ENCODE peak calls at places on chromosomes 3 and 15, in seven cellular contexts. One of them, this sample, is unnamed.

GRCh38 chr15:39896101-39896500 is 24.0 kb downstream of the GPR176 start:
- DNase-seq in kidney: no peak
- DNase-seq in mesendoderm: no peak
- DNase-seq in CD8-positive, alpha-beta T cell: no peak
- DNase-seq in choroid plexus epithelial cell: peak; percentile 66
- DNase-seq in body of pancreas: no peak
- DNase-seq in psoas muscle: no peak
- DNase-seq in this sample: no peak

GRCh38 chr15:82100116-82100795 is 54.4 kb upstream of the MEX3B start:
- DNase-seq in kidney: no peak
- DNase-seq in mesendoderm: peak; percentile 21
- DNase-seq in CD8-positive, alpha-beta T cell: no peak
- DNase-seq in choroid plexus epithelial cell: peak; percentile 65
- DNase-seq in body of pancreas: no peak
- DNase-seq in psoas muscle: no peak
- DNase-seq in this sample: no peak

GRCh38 chr15:87752250-87752951 is 504.1 kb downstream of the NTRK3 start:
- DNase-seq in kidney: no peak
- DNase-seq in mesendoderm: no peak
- DNase-seq in CD8-positive, alpha-beta T cell: no peak
- DNase-seq in choroid plexus epithelial cell: peak; percentile 90
- DNase-seq in body of pancreas: no peak
- DNase-seq in psoas muscle: no peak
- DNase-seq in this sample: no peak

GRCh38 chr3:56133423-56133822 is 334.8 kb downstream of the ERC2 start:
- DNase-seq in kidney: no peak
- DNase-seq in mesendoderm: no peak
- DNase-seq in CD8-positive, alpha-beta T cell: no peak
- DNase-seq in choroid plexus epithelial cell: peak; percentile 81
- DNase-seq in body of pancreas: no peak
- DNase-seq in psoas muscle: no peak
- DNase-seq in this sample: no peak

GRCh38 chr3:184016169-184016570 is 1.5 kb downstream of the ABCC5 start:
- DNase-seq in kidney: no peak
- DNase-seq in mesendoderm: no peak
- DNase-seq in CD8-positive, alpha-beta T cell: no peak
- DNase-seq in choroid plexus epithelial cell: no peak
- DNase-seq in body of pancreas: no peak
- DNase-seq in psoas muscle: no peak
- DNase-seq in this sample: no peak

GRCh38 chr3:155233213-155233612 is 60.3 kb downstream of the STRIT1 start:
- DNase-seq in kidney: no peak
- DNase-seq in mesendoderm: no peak
- DNase-seq in CD8-positive, alpha-beta T cell: no peak
- DNase-seq in choroid plexus epithelial cell: peak; percentile 76
- DNase-seq in body of pancreas: peak; percentile 28
- DNase-seq in psoas muscle: peak; percentile 58
- DNase-seq in this sample: no peak

GRCh38 chr3:31522152-31522551 is 10.6 kb upstream of the STT3B start:
- DNase-seq in kidney: no peak
- DNase-seq in mesendoderm: no peak
- DNase-seq in CD8-positive, alpha-beta T cell: no peak
- DNase-seq in choroid plexus epithelial cell: no peak
- DNase-seq in body of pancreas: no peak
- DNase-seq in psoas muscle: no peak
- DNase-seq in this sample: no peak

GRCh38 chr15:90956551-90957104 is 1.9 kb downstream of the RCCD1 start:
- DNase-seq in kidney: peak; percentile 90
- DNase-seq in mesendoderm: peak; percentile 88
- DNase-seq in CD8-positive, alpha-beta T cell: peak; percentile 49
- DNase-seq in choroid plexus epithelial cell: peak; percentile 76
- DNase-seq in body of pancreas: peak; percentile 80
- DNase-seq in psoas muscle: peak; percentile 81
- DNase-seq in this sample: peak; percentile 80

GRCh38 chr3:30122359-30122758 is 484.0 kb upstream of the TGFBR2 start:
- DNase-seq in kidney: no peak
- DNase-seq in mesendoderm: no peak
- DNase-seq in CD8-positive, alpha-beta T cell: no peak
- DNase-seq in choroid plexus epithelial cell: no peak
- DNase-seq in body of pancreas: no peak
- DNase-seq in psoas muscle: no peak
- DNase-seq in this sample: no peak

GRCh38 chr15:57554063-57554820 is 37.5 kb upstream of the MYZAP start:
- DNase-seq in kidney: no peak
- DNase-seq in mesendoderm: peak; percentile 51
- DNase-seq in CD8-positive, alpha-beta T cell: no peak
- DNase-seq in choroid plexus epithelial cell: no peak
- DNase-seq in body of pancreas: no peak
- DNase-seq in psoas muscle: no peak
- DNase-seq in this sample: no peak

GRCh38 chr15:58473720-58474119 is 41.9 kb downstream of the LIPC start:
- DNase-seq in kidney: no peak
- DNase-seq in mesendoderm: no peak
- DNase-seq in CD8-positive, alpha-beta T cell: no peak
- DNase-seq in choroid plexus epithelial cell: peak; percentile 91
- DNase-seq in body of pancreas: no peak
- DNase-seq in psoas muscle: no peak
- DNase-seq in this sample: no peak

GRCh38 chr15:65226221-65226620 is 14.9 kb upstream of the CILP start:
- DNase-seq in kidney: no peak
- DNase-seq in mesendoderm: no peak
- DNase-seq in CD8-positive, alpha-beta T cell: no peak
- DNase-seq in choroid plexus epithelial cell: no peak
- DNase-seq in body of pancreas: no peak
- DNase-seq in psoas muscle: no peak
- DNase-seq in this sample: no peak

GRCh38 chr3:170634663-170635096 is 48.8 kb upstream of the SLC7A14 start:
- DNase-seq in kidney: no peak
- DNase-seq in mesendoderm: no peak
- DNase-seq in CD8-positive, alpha-beta T cell: no peak
- DNase-seq in choroid plexus epithelial cell: no peak
- DNase-seq in body of pancreas: no peak
- DNase-seq in psoas muscle: no peak
- DNase-seq in this sample: no peak

GRCh38 chr15:39247574-39247973 is 333.3 kb upstream of the THBS1 start:
- DNase-seq in kidney: no peak
- DNase-seq in mesendoderm: no peak
- DNase-seq in CD8-positive, alpha-beta T cell: no peak
- DNase-seq in choroid plexus epithelial cell: no peak
- DNase-seq in body of pancreas: no peak
- DNase-seq in psoas muscle: no peak
- DNase-seq in this sample: no peak

GRCh38 chr3:182683335-182684257 is 109.7 kb upstream of the ATP11B start:
- DNase-seq in kidney: no peak
- DNase-seq in mesendoderm: peak; percentile 79
- DNase-seq in CD8-positive, alpha-beta T cell: peak; percentile 30
- DNase-seq in choroid plexus epithelial cell: peak; percentile 85
- DNase-seq in body of pancreas: peak; percentile 72
- DNase-seq in psoas muscle: peak; percentile 24
- DNase-seq in this sample: peak; percentile 60

GRCh38 chr15:57298843-57299550 is 77.3 kb upstream of the CGNL1 start:
- DNase-seq in kidney: no peak
- DNase-seq in mesendoderm: no peak
- DNase-seq in CD8-positive, alpha-beta T cell: no peak
- DNase-seq in choroid plexus epithelial cell: no peak
- DNase-seq in body of pancreas: no peak
- DNase-seq in psoas muscle: no peak
- DNase-seq in this sample: no peak

GRCh38 chr15:38427380-38427779 is 26.5 kb upstream of the FAM98B start:
- DNase-seq in kidney: no peak
- DNase-seq in mesendoderm: peak; percentile 33
- DNase-seq in CD8-positive, alpha-beta T cell: no peak
- DNase-seq in choroid plexus epithelial cell: no peak
- DNase-seq in body of pancreas: no peak
- DNase-seq in psoas muscle: no peak
- DNase-seq in this sample: no peak

GRCh38 chr15:82108489-82109078 is 62.8 kb upstream of the MEX3B start:
- DNase-seq in kidney: no peak
- DNase-seq in mesendoderm: peak; percentile 66
- DNase-seq in CD8-positive, alpha-beta T cell: peak; percentile 59
- DNase-seq in choroid plexus epithelial cell: peak; percentile 67
- DNase-seq in body of pancreas: peak; percentile 79
- DNase-seq in psoas muscle: peak; percentile 51
- DNase-seq in this sample: no peak

GRCh38 chr15:86624261-86625036 is 544.8 kb downstream of the AGBL1 start:
- DNase-seq in kidney: peak; percentile 80
- DNase-seq in mesendoderm: peak; percentile 96
- DNase-seq in CD8-positive, alpha-beta T cell: peak; percentile 55
- DNase-seq in choroid plexus epithelial cell: peak; percentile 30
- DNase-seq in body of pancreas: peak; percentile 12
- DNase-seq in psoas muscle: peak; percentile 88
- DNase-seq in this sample: peak; percentile 59

GRCh38 chr3:19725000-19725399 is 209.0 kb downstream of the EFHB start:
- DNase-seq in kidney: no peak
- DNase-seq in mesendoderm: peak; percentile 49
- DNase-seq in CD8-positive, alpha-beta T cell: no peak
- DNase-seq in choroid plexus epithelial cell: no peak
- DNase-seq in body of pancreas: no peak
- DNase-seq in psoas muscle: no peak
- DNase-seq in this sample: no peak

GRCh38 chr3:129252748-129253147 is 3.3 kb downstream of the COPG1 start:
- DNase-seq in kidney: no peak
- DNase-seq in mesendoderm: no peak
- DNase-seq in CD8-positive, alpha-beta T cell: no peak
- DNase-seq in choroid plexus epithelial cell: no peak
- DNase-seq in body of pancreas: no peak
- DNase-seq in psoas muscle: no peak
- DNase-seq in this sample: no peak

GRCh38 chr15:81001180-81002003 is 669 bp downstream of the TLNRD1 start:
- DNase-seq in kidney: peak; percentile 90
- DNase-seq in mesendoderm: peak; percentile 68
- DNase-seq in CD8-positive, alpha-beta T cell: peak; percentile 24
- DNase-seq in choroid plexus epithelial cell: peak; percentile 40
- DNase-seq in body of pancreas: peak; percentile 57
- DNase-seq in psoas muscle: peak; percentile 62
- DNase-seq in this sample: no peak

GRCh38 chr3:157310329-157311065 is 126.2 kb upstream of the PTX3 start:
- DNase-seq in kidney: no peak
- DNase-seq in mesendoderm: peak; percentile 15
- DNase-seq in CD8-positive, alpha-beta T cell: no peak
- DNase-seq in choroid plexus epithelial cell: no peak
- DNase-seq in body of pancreas: no peak
- DNase-seq in psoas muscle: no peak
- DNase-seq in this sample: no peak

GRCh38 chr3:143216709-143217182 is 97.2 kb downstream of the CHST2 start:
- DNase-seq in kidney: no peak
- DNase-seq in mesendoderm: no peak
- DNase-seq in CD8-positive, alpha-beta T cell: no peak
- DNase-seq in choroid plexus epithelial cell: peak; percentile 45
- DNase-seq in body of pancreas: no peak
- DNase-seq in psoas muscle: no peak
- DNase-seq in this sample: no peak

GRCh38 chr3:46667061-46667621 is 26.3 kb downstream of the ALS2CL start:
- DNase-seq in kidney: peak; percentile 69
- DNase-seq in mesendoderm: no peak
- DNase-seq in CD8-positive, alpha-beta T cell: no peak
- DNase-seq in choroid plexus epithelial cell: no peak
- DNase-seq in body of pancreas: peak; percentile 8
- DNase-seq in psoas muscle: no peak
- DNase-seq in this sample: peak; percentile 38

GRCh38 chr3:3800685-3801509 is 1.7 kb downstream of the LRRN1 start:
- DNase-seq in kidney: peak; percentile 74
- DNase-seq in mesendoderm: peak; percentile 65
- DNase-seq in CD8-positive, alpha-beta T cell: no peak
- DNase-seq in choroid plexus epithelial cell: no peak
- DNase-seq in body of pancreas: peak; percentile 54
- DNase-seq in psoas muscle: peak; percentile 42
- DNase-seq in this sample: peak; percentile 48

GRCh38 chr3:185781759-185782158 is 43.1 kb downstream of the IGF2BP2 start:
- DNase-seq in kidney: no peak
- DNase-seq in mesendoderm: no peak
- DNase-seq in CD8-positive, alpha-beta T cell: no peak
- DNase-seq in choroid plexus epithelial cell: peak; percentile 86
- DNase-seq in body of pancreas: no peak
- DNase-seq in psoas muscle: no peak
- DNase-seq in this sample: no peak
- H3K4me3 ChIP-seq in kidney: no peak overlapping the region
- H3K4me3 ChIP-seq in mesendoderm: no peak overlapping the region
- H3K4me3 ChIP-seq in CD8-positive, alpha-beta T cell: no peak overlapping the region
- H3K4me3 ChIP-seq in choroid plexus epithelial cell: no peak overlapping the region
- H3K4me3 ChIP-seq in body of pancreas: no peak overlapping the region
- H3K4me3 ChIP-seq in psoas muscle: no peak overlapping the region
- H3K4me3 ChIP-seq in this sample: no peak overlapping the region

DNA sequence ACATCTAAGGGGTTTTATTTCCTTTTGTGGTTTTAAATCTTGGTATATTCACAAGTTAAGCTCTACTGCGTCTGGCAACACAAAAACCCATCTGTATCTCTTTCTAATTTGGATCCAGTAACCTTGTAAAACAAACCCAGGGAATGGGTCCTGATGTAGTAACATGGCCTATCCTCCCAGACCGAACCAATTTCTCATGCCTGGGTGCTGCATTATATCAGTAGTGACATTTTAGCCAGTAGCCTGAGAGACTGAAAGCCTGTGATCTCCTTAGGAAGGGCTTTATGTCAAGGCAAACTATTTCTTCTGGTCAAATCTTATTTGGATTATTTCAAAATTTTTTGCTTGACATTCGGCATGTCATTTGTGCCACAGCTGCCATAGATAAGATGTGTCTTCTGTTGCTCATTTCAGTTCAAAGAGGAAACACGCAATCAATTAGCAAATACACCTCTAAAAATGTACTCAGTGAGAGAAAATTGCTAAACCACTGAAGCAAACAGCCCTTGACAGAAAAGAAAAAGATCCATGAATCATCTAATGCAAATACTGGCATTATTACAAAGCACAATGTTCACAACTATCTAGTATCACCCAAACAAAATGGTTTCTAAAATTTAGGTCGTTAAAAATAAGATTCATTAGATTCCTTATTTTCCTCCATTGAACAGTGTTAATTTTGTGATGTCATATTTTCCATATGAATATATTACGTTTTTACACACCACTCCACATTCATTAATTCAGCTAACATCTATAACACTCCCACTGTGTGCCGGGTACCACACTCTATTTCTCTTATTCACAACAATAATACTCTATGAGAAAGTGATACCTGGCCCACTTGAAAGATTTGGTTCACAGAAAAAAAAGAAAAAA is 4.0 kb downstream of the NPTN start:
- DNase-seq in kidney: no peak
- DNase-seq in mesendoderm: no peak
- DNase-seq in CD8-positive, alpha-beta T cell: no peak
- DNase-seq in choroid plexus epithelial cell: no peak
- DNase-seq in body of pancreas: no peak
- DNase-seq in psoas muscle: no peak
- DNase-seq in this sample: no peak
- H3K4me3 ChIP-seq in kidney: no peak overlapping the region
- H3K4me3 ChIP-seq in mesendoderm: no peak overlapping the region
- H3K4me3 ChIP-seq in CD8-positive, alpha-beta T cell: no peak overlapping the region
- H3K4me3 ChIP-seq in choroid plexus epithelial cell: no peak overlapping the region
- H3K4me3 ChIP-seq in body of pancreas: no peak overlapping the region
- H3K4me3 ChIP-seq in psoas muscle: no peak overlapping the region
- H3K4me3 ChIP-seq in this sample: peak overlapping the region; percentile 98

GRCh38 chr3:53243165-53243564 is 12.7 kb downstream of the TKT start:
- DNase-seq in kidney: no peak
- DNase-seq in mesendoderm: peak; percentile 70
- DNase-seq in CD8-positive, alpha-beta T cell: no peak
- DNase-seq in choroid plexus epithelial cell: peak; percentile 88
- DNase-seq in body of pancreas: no peak
- DNase-seq in psoas muscle: no peak
- DNase-seq in this sample: no peak
- H3K4me3 ChIP-seq in kidney: no peak overlapping the region
- H3K4me3 ChIP-seq in mesendoderm: no peak overlapping the region
- H3K4me3 ChIP-seq in CD8-positive, alpha-beta T cell: no peak overlapping the region
- H3K4me3 ChIP-seq in choroid plexus epithelial cell: no peak overlapping the region
- H3K4me3 ChIP-seq in body of pancreas: no peak overlapping the region
- H3K4me3 ChIP-seq in psoas muscle: no peak overlapping the region
- H3K4me3 ChIP-seq in this sample: no peak overlapping the region

GRCh38 chr3:133476971-133477375 is 77.1 kb downstream of the BFSP2 start:
- DNase-seq in kidney: no peak
- DNase-seq in mesendoderm: no peak
- DNase-seq in CD8-positive, alpha-beta T cell: no peak
- DNase-seq in choroid plexus epithelial cell: no peak
- DNase-seq in body of pancreas: no peak
- DNase-seq in psoas muscle: no peak
- DNase-seq in this sample: no peak
- H3K4me3 ChIP-seq in kidney: no peak overlapping the region
- H3K4me3 ChIP-seq in mesendoderm: no peak overlapping the region
- H3K4me3 ChIP-seq in CD8-positive, alpha-beta T cell: no peak overlapping the region
- H3K4me3 ChIP-seq in choroid plexus epithelial cell: no peak overlapping the region
- H3K4me3 ChIP-seq in body of pancreas: no peak overlapping the region
- H3K4me3 ChIP-seq in psoas muscle: no peak overlapping the region
- H3K4me3 ChIP-seq in this sample: no peak overlapping the region